ENCODE peak calls at places on chromosomes 1 and 21, in nine cellular contexts. L is CD4-positive, alpha-beta T cell; U is prostate gland; R is CD8-positive, alpha-beta memory T cell; K is PC-9; A is lower lobe of right lung; D is aorta; C is H1; P is osteoblast. S is an unnamed sample.

GRCh38 chr1:240322943-240323342 is 231.3 kb downstream of the FMN2 start:
- DNase-seq in L (no peak), U (no peak), R (no peak), K (no peak), A (no peak), D (no peak), C (no peak), P (no peak), S (no peak)

GRCh38 chr1:115706774-115707425 is 61.6 kb downstream of the CASQ2 start:
- DNase-seq in L (no peak), U (no peak), R (no peak), K (peak; percentile 58), A (no peak), D (no peak), C (no peak), P (peak; percentile 75), S (no peak)

GRCh38 chr1:207962716-207963428 is 51.9 kb upstream of the CD34 start:
- DNase-seq in L (peak; percentile 8), U (peak; percentile 34), R (no peak), K (no peak), A (peak; percentile 59), D (peak; percentile 71), C (no peak), P (peak; percentile 77), S (peak; percentile 35)

GRCh38 chr1:232308616-232309015 is 321.3 kb downstream of the SIPA1L2 start:
- DNase-seq in L (no peak), U (no peak), R (no peak), K (no peak), A (no peak), D (no peak), C (no peak), P (no peak), S (no peak)

GRCh38 chr1:184905601-184906322 is 68.5 kb downstream of the NIBAN1 start:
- DNase-seq in L (no peak), U (no peak), R (no peak), K (peak; percentile 82), A (no peak), D (no peak), C (no peak), P (no peak), S (no peak)

GRCh38 chr1:115647000-115647399 is 5.2 kb downstream of the VANGL1 start:
- DNase-seq in L (no peak), U (no peak), R (no peak), K (no peak), A (no peak), D (no peak), C (no peak), P (peak; percentile 73), S (no peak)

GRCh38 chr1:235783148-235783776 is 83.4 kb downstream of the LYST start:
- DNase-seq in L (no peak), U (no peak), R (no peak), K (peak; percentile 52), A (no peak), D (no peak), C (no peak), P (peak; percentile 65), S (peak; percentile 8)

GRCh38 chr1:13965770-13966398 is 265.9 kb downstream of the PRDM2 start:
- DNase-seq in L (no peak), U (peak; percentile 45), R (no peak), K (no peak), A (no peak), D (no peak), C (peak; percentile 33), P (no peak), S (no peak)

GRCh38 chr1:185044387-185044786 is 971 bp upstream of the RNF2 start:
- DNase-seq in L (no peak), U (no peak), R (no peak), K (no peak), A (no peak), D (no peak), C (no peak), P (no peak), S (no peak)

GRCh38 chr21:36994501-36995189 is 11.9 kb upstream of the RIPPLY3 start:
- DNase-seq in L (no peak), U (no peak), R (peak; percentile 21), K (no peak), A (no peak), D (no peak), C (no peak), P (no peak), S (no peak)

DNA sequence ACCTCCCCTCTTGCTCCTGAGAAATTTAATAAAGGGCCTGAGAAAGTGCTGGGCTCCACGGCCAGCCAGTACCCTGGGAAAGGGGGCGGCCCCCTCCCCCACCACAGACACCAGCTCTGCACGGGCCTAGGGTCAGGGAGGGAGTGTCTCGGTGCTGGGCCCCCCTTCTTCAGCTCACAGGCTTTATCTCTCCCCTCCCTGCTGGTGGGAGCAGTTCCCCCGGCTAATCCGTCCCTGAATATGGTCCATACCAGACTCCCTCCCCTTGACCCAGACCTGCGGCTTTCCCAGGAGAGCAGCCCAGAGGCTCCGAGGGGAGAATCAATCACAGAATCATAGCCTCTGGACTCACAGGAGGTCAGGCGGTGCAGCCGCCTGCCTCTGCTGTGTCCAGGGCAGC is 26.0 kb upstream of the RSPO1 start:
- DNase-seq in L (no peak), U (no peak), R (no peak), K (no peak), A (no peak), D (no peak), C (no peak), P (no peak), S (no peak)
- H3K27me3 ChIP-seq in L (no peaks in the 10 kb centered on the region), U (no peaks in the 10 kb centered on the region), R (no peaks in the 10 kb centered on the region), K (peaks cover 43% of the 10 kb centered on the region), A (peaks cover 15% of the 10 kb centered on the region), D (no peaks in the 10 kb centered on the region), C (no peaks in the 10 kb centered on the region), P (peaks cover 5% of the 10 kb centered on the region), S (no peaks in the 10 kb centered on the region)

GRCh38 chr1:101440484-101440883 is 203.7 kb downstream of the S1PR1 start:
- DNase-seq in L (no peak), U (no peak), R (no peak), K (peak; percentile 12), A (no peak), D (no peak), C (no peak), P (no peak), S (no peak)
- H3K27me3 ChIP-seq in L (no peaks in the 10 kb centered on the region), U (no peaks in the 10 kb centered on the region), R (no peaks in the 10 kb centered on the region), K (no peaks in the 10 kb centered on the region), A (no peaks in the 10 kb centered on the region), D (no peaks in the 10 kb centered on the region), C (no peaks in the 10 kb centered on the region), P (no peaks in the 10 kb centered on the region), S (no peaks in the 10 kb centered on the region)

GRCh38 chr1:231190456-231190855 is 28.6 kb downstream of the TRIM67 start:
- DNase-seq in L (no peak), U (no peak), R (no peak), K (no peak), A (no peak), D (no peak), C (no peak), P (no peak), S (no peak)
- H3K27me3 ChIP-seq in L (peaks cover 21% of the 10 kb centered on the region), U (peaks cover 3% of the 10 kb centered on the region), R (no peaks in the 10 kb centered on the region), K (peaks cover 96% of the 10 kb centered on the region), A (peaks cover 6% of the 10 kb centered on the region), D (no peaks in the 10 kb centered on the region), C (peaks cover 2% of the 10 kb centered on the region), P (peaks cover 2% of the 10 kb centered on the region), S (peaks cover 5% of the 10 kb centered on the region)

DNA sequence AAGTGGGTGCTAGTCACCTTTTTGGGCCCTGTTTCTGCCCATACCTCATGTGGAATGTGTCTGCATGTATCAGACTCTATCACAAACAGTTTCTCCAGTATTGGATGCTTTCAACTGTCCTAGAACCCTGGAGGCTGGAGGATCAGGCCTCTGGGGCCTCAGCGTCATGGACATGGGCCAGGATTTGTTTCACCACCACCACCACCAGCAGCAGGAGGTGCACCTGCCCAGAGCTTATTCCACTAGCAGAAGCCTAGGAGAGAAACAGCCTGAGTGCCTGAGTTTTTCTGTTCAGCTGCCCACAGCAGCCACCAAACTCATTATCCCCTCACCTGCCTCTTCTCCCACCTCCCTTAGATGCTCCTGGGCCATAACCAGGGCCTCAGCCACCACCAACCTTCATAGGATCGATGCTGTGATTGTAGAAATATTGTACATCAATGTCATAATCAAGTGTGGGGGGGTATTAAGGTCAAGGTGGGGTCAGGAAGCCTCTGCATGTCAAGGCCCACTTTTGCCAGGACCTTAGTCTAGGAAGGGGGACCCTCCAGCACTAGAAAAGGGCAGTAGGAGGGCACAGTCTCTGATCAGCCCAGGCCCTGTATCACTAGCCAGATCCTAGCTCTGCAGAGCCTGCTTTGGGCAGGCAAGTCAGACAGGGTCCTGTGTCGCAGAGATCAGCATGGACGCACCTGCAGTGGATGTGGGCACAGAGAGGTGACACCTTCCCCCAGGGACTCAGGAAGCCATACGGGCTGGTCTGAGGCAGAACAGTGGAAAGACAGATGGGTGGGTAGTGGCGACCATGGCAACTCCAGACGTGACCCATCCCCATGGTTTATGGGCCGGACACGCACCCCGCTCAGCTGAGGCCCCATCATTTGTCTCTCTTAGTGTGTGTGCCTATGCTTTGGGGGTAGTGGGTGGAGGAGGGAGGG is 9.4 kb downstream of the DMAP1 start:
- DNase-seq in L (no peak), U (no peak), R (no peak), K (no peak), A (no peak), D (no peak), C (no peak), P (no peak), S (no peak)
- H3K27me3 ChIP-seq in L (no peaks in the 10 kb centered on the region), U (no peaks in the 10 kb centered on the region), R (no peaks in the 10 kb centered on the region), K (no peaks in the 10 kb centered on the region), A (no peaks in the 10 kb centered on the region), D (no peaks in the 10 kb centered on the region), C (no peaks in the 10 kb centered on the region), P (no peaks in the 10 kb centered on the region), S (no peaks in the 10 kb centered on the region)

GRCh38 chr1:230174041-230174440 is 107.0 kb downstream of the GALNT2 start:
- DNase-seq in L (no peak), U (no peak), R (no peak), K (no peak), A (no peak), D (no peak), C (no peak), P (no peak), S (no peak)

GRCh38 chr1:230175839-230176238 is 108.8 kb downstream of the GALNT2 start:
- DNase-seq in L (no peak), U (no peak), R (no peak), K (no peak), A (no peak), D (no peak), C (no peak), P (no peak), S (no peak)

GRCh38 chr1:230176871-230177411 is 109.9 kb downstream of the GALNT2 start:
- DNase-seq in L (no peak), U (no peak), R (no peak), K (no peak), A (no peak), D (peak; percentile 82), C (no peak), P (no peak), S (no peak)

GRCh38 chr1:230174765-230175747 is 108.0 kb downstream of the GALNT2 start:
- DNase-seq in L (no peak), U (no peak), R (no peak), K (no peak), A (no peak), D (no peak), C (no peak), P (no peak), S (no peak)

GRCh38 chr1:230179249-230179648 is 112.2 kb downstream of the GALNT2 start:
- DNase-seq in L (no peak), U (no peak), R (no peak), K (no peak), A (no peak), D (no peak), C (no peak), P (no peak), S (no peak)
- H3K27me3 ChIP-seq in L (no peaks in the 10 kb centered on the region), U (no peaks in the 10 kb centered on the region), R (no peaks in the 10 kb centered on the region), K (no peaks in the 10 kb centered on the region), A (no peaks in the 10 kb centered on the region), D (no peaks in the 10 kb centered on the region), C (no peaks in the 10 kb centered on the region), P (no peaks in the 10 kb centered on the region), S (no peaks in the 10 kb centered on the region)

S was measured in CD4-positive, alpha-beta memory T cell.